ENCODE peak calls at places on chromosomes 1 and 21, in four cellular contexts. M is K562, Q is H1, G is GM12878. Z is an unnamed sample.

GRCh38 chr1:41322835-41323234 is 38.4 kb upstream of the FOXO6 start:
- DNase-seq in G (no peak), M (peak), Q (peak), Z (no peak)

GRCh38 chr1:21899972-21900371 is 37.1 kb downstream of the HSPG2 start:
- DNase-seq in M (no peak), Q (no peak), G (no peak), Z (no peak)

GRCh38 chr1:81407463-81407862 is 393.3 kb upstream of the ADGRL2 start:
- DNase-seq in M (no peak), Q (no peak), G (no peak), Z (no peak)

GRCh38 chr1:64882574-64883255 is 83.6 kb downstream of the JAK1 start:
- DNase-seq in M (no peak), Q (peak), G (no peak), Z (no peak)

GRCh38 chr1:27003745-27004470 is 8.7 kb downstream of the TENT5B start:
- DNase-seq in Q (peak), M (no peak), G (no peak), Z (no peak)

GRCh38 chr1:19325958-19326747 is 14.0 kb downstream of the SLC66A1 start:
- DNase-seq in Q (no peak), G (no peak), M (peak), Z (no peak)

GRCh38 chr1:1024421-1025415 is 4.8 kb downstream of the AGRN start:
- DNase-seq in M (no peak), G (no peak), Q (no peak), Z (no peak)

GRCh38 chr1:113042336-113043143 is 30.5 kb upstream of the LRIG2 start:
- DNase-seq in G (no peak), Q (peak), M (peak), Z (peak)

GRCh38 chr1:92446990-92447681 is 39.6 kb downstream of the GFI1 start:
- DNase-seq in G (no peak), M (no peak), Q (no peak), Z (peak)

GRCh38 chr1:179558078-179558477 is 17.7 kb downstream of the NPHS2 start:
- DNase-seq in G (no peak), M (no peak), Q (no peak), Z (no peak)

GRCh38 chr1:101451888-101452287 is 215.1 kb downstream of the S1PR1 start:
- DNase-seq in G (no peak), Q (no peak), M (no peak), Z (no peak)

GRCh38 chr1:6295910-6296309 is 35.0 kb upstream of the GPR153 start:
- DNase-seq in M (no peak), Q (no peak), G (no peak), Z (no peak)

GRCh38 chr1:173042806-173043205 is 7.9 kb downstream of the TNFSF18 start:
- DNase-seq in Q (no peak), M (no peak), G (no peak), Z (no peak)

GRCh38 chr1:63634471-63634870 is 41.3 kb downstream of the PGM1 start:
- DNase-seq in G (no peak), M (no peak), Q (no peak), Z (no peak)

GRCh38 chr1:3350441-3351261 is 103.8 kb upstream of the ARHGEF16 start:
- DNase-seq in M (no peak), Q (no peak), G (no peak), Z (no peak)

GRCh38 chr1:245684111-245684510 is 529.3 kb downstream of the KIF26B start:
- DNase-seq in G (no peak), M (no peak), Q (no peak), Z (no peak)

GRCh38 chr1:22317231-22317919 is 134.3 kb upstream of the ZBTB40 start:
- DNase-seq in Q (peak), M (peak), G (no peak), Z (no peak)

GRCh38 chr1:221429262-221429661 is 312.6 kb downstream of the DUSP10 start:
- DNase-seq in M (no peak), Q (no peak), G (no peak), Z (peak)

GRCh38 chr1:196608401-196609113 is at the start of gene KCNT2:
- DNase-seq in Q (peak), M (peak), G (no peak), Z (peak)

GRCh38 chr1:110565565-110565964 is 40.6 kb downstream of the KCNA2 start:
- DNase-seq in M (no peak), Q (no peak), G (no peak), Z (no peak)

GRCh38 chr1:229194096-229194495 is 76.8 kb upstream of the RAB4A start:
- DNase-seq in Q (no peak), G (no peak), M (no peak), Z (no peak)

GRCh38 chr1:226400519-226401406 is 7.1 kb downstream of the PARP1 start:
- DNase-seq in G (no peak), M (no peak), Q (no peak), Z (no peak)

GRCh38 chr1:171898956-171899355 is 57.7 kb downstream of the DNM3 start:
- DNase-seq in M (no peak), G (no peak), Q (peak), Z (no peak)
- TF ChIP-seq CHD1 in M (no peak), G (no peak), Q (no peak), Z (no peak)

GRCh38 chr1:203582568-203582967 is 44.1 kb upstream of the ATP2B4 start:
- DNase-seq in G (no peak), M (no peak), Q (no peak), Z (no peak)

GRCh38 chr1:203580733-203581132 is 45.9 kb upstream of the ATP2B4 start:
- DNase-seq in Q (no peak), M (no peak), G (no peak), Z (no peak)

GRCh38 chr1:203573730-203574129 is 52.9 kb upstream of the ATP2B4 start:
- DNase-seq in M (no peak), G (no peak), Q (no peak), Z (no peak)

GRCh38 chr1:203581841-203582240 is 44.8 kb upstream of the ATP2B4 start:
- DNase-seq in Q (no peak), M (no peak), G (no peak), Z (no peak)

GRCh38 chr1:203577874-203578464 is 48.7 kb upstream of the ATP2B4 start:
- DNase-seq in M (no peak), Q (no peak), G (no peak), Z (no peak)
- TF ChIP-seq CHD1 in M (no peak), Q (no peak), G (no peak), Z (no peak)

DNA sequence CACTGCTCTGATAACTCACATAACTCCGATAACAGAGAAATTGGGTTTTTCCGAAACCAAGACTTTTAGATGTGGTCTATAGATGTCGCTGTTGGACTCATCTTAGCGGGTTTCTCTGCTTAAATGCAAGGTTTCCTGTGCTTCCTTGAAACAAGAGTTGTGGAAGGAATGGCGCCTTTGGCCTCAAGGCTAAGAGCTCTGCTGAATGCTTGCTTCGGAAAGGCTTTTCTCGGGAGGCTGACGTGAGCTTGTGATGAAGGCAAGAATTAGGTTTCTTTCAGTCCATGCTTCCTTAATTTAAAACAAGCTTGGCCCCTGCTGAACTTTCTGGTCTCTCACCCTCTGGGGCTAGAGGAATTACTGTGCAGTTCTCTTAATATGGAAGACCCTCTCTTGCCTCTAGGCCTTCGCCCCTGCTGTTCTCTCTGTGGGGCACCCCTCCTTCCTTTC is 113.5 kb downstream of the MAP3K21 start:
- DNase-seq in Q (peak), G (peak), M (peak), Z (peak)
- TF ChIP-seq CHD1 in Q (no peak), G (no peak), M (no peak), Z (no peak)

GRCh38 chr21:25515484-25516405 is 91.5 kb downstream of the MRPL39 start:
- DNase-seq in Q (no peak), M (no peak), G (no peak), Z (peak)
- TF ChIP-seq CHD1 in Q (no peak), M (no peak), G (no peak), Z (no peak)

GRCh38 chr21:45377866-45378257 is 27.1 kb upstream of the COL18A1 start:
- DNase-seq in M (no peak), Q (peak), G (no peak), Z (no peak)

GRCh38 chr21:45377325-45377709 is 27.6 kb upstream of the COL18A1 start:
- DNase-seq in M (no peak), G (no peak), Q (no peak), Z (no peak)

GRCh38 chr21:45379901-45380330 is 25.0 kb upstream of the COL18A1 start:
- DNase-seq in M (no peak), G (no peak), Q (no peak), Z (no peak)

GRCh38 chr21:45379171-45379900 is 25.6 kb upstream of the COL18A1 start:
- DNase-seq in Q (no peak), M (no peak), G (no peak), Z (no peak)

DNA sequence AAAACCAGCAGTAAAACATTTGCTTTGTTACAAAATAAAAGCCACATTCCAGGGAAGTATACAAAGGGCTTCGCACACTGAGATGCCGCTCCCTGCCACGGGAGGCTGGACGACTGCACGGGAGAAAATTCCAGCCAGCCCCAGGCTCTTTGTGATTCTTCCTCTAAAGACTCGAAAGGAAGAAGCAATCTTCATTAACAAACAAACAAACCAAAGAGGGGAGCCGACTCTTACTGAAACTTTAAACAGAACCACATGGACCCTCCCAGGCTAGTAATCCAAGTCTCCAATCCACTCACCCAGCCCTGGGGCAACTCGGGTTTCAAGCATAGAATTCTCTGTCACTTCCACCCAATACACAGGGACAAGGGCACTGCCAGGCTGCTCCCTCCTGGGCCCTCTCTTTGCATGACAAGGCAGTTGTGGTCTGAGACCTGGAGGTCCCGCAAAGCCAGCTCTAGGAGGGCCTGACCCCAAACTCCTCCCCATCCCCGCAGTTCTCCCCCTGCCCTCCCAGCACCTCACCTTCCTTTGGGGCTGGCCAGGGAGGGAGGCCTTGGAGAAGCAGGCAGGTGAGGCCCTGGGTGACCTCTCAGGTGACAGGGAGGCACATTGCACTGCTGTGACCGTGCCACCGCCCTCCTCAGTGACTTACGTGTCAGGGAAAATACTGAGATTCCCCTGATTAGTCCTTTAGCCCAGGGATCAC is 26.6 kb upstream of the COL18A1 start:
- DNase-seq in Q (peak), G (no peak), M (no peak), Z (peak)
- TF ChIP-seq CHD1 in Q (no peak), G (no peak), M (no peak), Z (no peak)

DNA sequence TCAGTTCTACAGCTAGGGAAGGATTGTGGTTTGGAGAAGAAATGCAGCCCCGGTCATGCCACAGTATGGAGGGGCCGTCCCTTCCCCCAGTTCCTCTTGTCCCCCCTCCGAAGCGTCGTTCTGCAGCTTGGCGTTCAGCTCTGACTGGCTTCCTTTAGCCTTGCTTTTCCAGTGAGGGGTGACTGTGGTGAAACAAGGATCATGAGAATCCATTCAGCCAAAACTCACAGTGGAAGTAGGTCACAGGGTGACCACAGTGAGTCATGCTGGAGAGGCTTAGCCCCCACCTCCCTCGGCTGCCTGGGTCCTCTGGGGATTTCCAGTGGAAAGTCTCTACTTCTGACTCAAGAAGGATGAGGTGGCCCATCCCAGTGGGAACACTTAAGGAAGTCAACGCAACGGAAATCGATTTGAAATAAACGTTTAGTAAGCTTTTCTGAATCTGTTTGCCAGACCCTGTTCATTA is 37.3 kb upstream of the COL6A2 start:
- DNase-seq in M (no peak), Q (no peak), G (no peak), Z (peak)
- TF ChIP-seq CHD1 in M (no peak), Q (no peak), G (no peak), Z (peak)

DNA sequence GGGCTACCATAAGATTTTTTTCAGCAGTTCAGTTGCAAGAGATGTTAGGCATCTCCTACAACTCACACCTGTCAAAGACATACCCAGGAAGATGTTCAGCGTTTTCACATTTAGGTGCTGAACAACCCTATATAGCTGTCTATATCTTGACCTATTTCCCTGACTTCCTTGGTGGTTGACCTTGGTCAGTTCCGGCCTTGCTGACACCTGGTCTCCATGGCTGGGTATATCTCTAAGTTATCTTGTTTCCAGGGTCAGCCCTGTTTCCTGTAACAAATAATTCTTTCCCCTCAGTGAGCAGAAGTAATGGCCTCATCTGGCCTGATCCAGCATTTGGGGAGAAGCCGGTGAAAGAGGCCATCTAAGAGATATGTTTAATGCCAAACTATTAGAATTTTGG is 2.4 kb upstream of the BTG2 start:
- DNase-seq in M (no peak), G (no peak), Q (no peak), Z (no peak)
- TF ChIP-seq CHD1 in M (no peak), G (no peak), Q (no peak), Z (no peak)

Z was measured in IMR-90.